ENCODE peak calls at places on chromosomes 3 and 15, in four cellular contexts. One of them, this sample, is unnamed.

GRCh38 chr3:166071-166470 is 30.5 kb upstream of the CHL1 start:
- DNase-seq in naive thymus-derived CD8-positive, alpha-beta T cell: no peak
- DNase-seq in A549: no peak
- DNase-seq in stimulated activated CD4-positive, alpha-beta T cell treated with anti-CD3 and anti-CD28 coated beads, Interleukin-15, amount 100 ng/mL, for 48 hours: no peak
- DNase-seq in this sample: no peak

GRCh38 chr3:149705416-149705815 is 46.9 kb downstream of the COMMD2 start:
- DNase-seq in A549: no peak
- DNase-seq in stimulated activated CD4-positive, alpha-beta T cell treated with anti-CD3 and anti-CD28 coated beads, Interleukin-15, amount 100 ng/mL, for 48 hours: no peak
- DNase-seq in naive thymus-derived CD8-positive, alpha-beta T cell: no peak
- DNase-seq in this sample: no peak

GRCh38 chr3:13049400-13049799 is 23.8 kb downstream of the IQSEC1 start:
- DNase-seq in naive thymus-derived CD8-positive, alpha-beta T cell: no peak
- DNase-seq in A549: no peak
- DNase-seq in stimulated activated CD4-positive, alpha-beta T cell treated with anti-CD3 and anti-CD28 coated beads, Interleukin-15, amount 100 ng/mL, for 48 hours: no peak
- DNase-seq in this sample: no peak

GRCh38 chr3:12158387-12159226 is at the start of gene TIMP4:
- DNase-seq in stimulated activated CD4-positive, alpha-beta T cell treated with anti-CD3 and anti-CD28 coated beads, Interleukin-15, amount 100 ng/mL, for 48 hours: no peak
- DNase-seq in naive thymus-derived CD8-positive, alpha-beta T cell: no peak
- DNase-seq in A549: peak
- DNase-seq in this sample: no peak

GRCh38 chr15:73694419-73694818 is 10.2 kb downstream of the CD276 start:
- DNase-seq in stimulated activated CD4-positive, alpha-beta T cell treated with anti-CD3 and anti-CD28 coated beads, Interleukin-15, amount 100 ng/mL, for 48 hours: no peak
- DNase-seq in A549: no peak
- DNase-seq in naive thymus-derived CD8-positive, alpha-beta T cell: no peak
- DNase-seq in this sample: no peak

GRCh38 chr3:46017720-46018119 is 9.6 kb downstream of the XCR1 start:
- DNase-seq in naive thymus-derived CD8-positive, alpha-beta T cell: no peak
- DNase-seq in A549: no peak
- DNase-seq in stimulated activated CD4-positive, alpha-beta T cell treated with anti-CD3 and anti-CD28 coated beads, Interleukin-15, amount 100 ng/mL, for 48 hours: no peak
- DNase-seq in this sample: no peak

GRCh38 chr3:30760737-30761136 is 133.7 kb downstream of the GADL1 start:
- DNase-seq in stimulated activated CD4-positive, alpha-beta T cell treated with anti-CD3 and anti-CD28 coated beads, Interleukin-15, amount 100 ng/mL, for 48 hours: no peak
- DNase-seq in A549: no peak
- DNase-seq in naive thymus-derived CD8-positive, alpha-beta T cell: no peak
- DNase-seq in this sample: no peak

GRCh38 chr3:46360904-46361303 is 7.0 kb downstream of the CCR2 start:
- DNase-seq in stimulated activated CD4-positive, alpha-beta T cell treated with anti-CD3 and anti-CD28 coated beads, Interleukin-15, amount 100 ng/mL, for 48 hours: no peak
- DNase-seq in naive thymus-derived CD8-positive, alpha-beta T cell: no peak
- DNase-seq in A549: no peak
- DNase-seq in this sample: no peak

GRCh38 chr3:116302087-116302747 is 143.1 kb downstream of the LSAMP start:
- DNase-seq in stimulated activated CD4-positive, alpha-beta T cell treated with anti-CD3 and anti-CD28 coated beads, Interleukin-15, amount 100 ng/mL, for 48 hours: no peak
- DNase-seq in naive thymus-derived CD8-positive, alpha-beta T cell: no peak
- DNase-seq in A549: no peak
- DNase-seq in this sample: no peak

GRCh38 chr15:48963524-48964113 is at the start of gene SHC4:
- DNase-seq in stimulated activated CD4-positive, alpha-beta T cell treated with anti-CD3 and anti-CD28 coated beads, Interleukin-15, amount 100 ng/mL, for 48 hours: no peak
- DNase-seq in A549: peak
- DNase-seq in naive thymus-derived CD8-positive, alpha-beta T cell: no peak
- DNase-seq in this sample: peak

GRCh38 chr15:88615303-88616107 is 5.6 kb upstream of the AEN start:
- DNase-seq in naive thymus-derived CD8-positive, alpha-beta T cell: no peak
- DNase-seq in A549: no peak
- DNase-seq in stimulated activated CD4-positive, alpha-beta T cell treated with anti-CD3 and anti-CD28 coated beads, Interleukin-15, amount 100 ng/mL, for 48 hours: no peak
- DNase-seq in this sample: no peak

GRCh38 chr3:120174811-120175210 is 80.6 kb upstream of the GSK3B start:
- DNase-seq in A549: no peak
- DNase-seq in naive thymus-derived CD8-positive, alpha-beta T cell: no peak
- DNase-seq in stimulated activated CD4-positive, alpha-beta T cell treated with anti-CD3 and anti-CD28 coated beads, Interleukin-15, amount 100 ng/mL, for 48 hours: no peak
- DNase-seq in this sample: no peak

GRCh38 chr3:193744822-193745684 is 152.0 kb downstream of the OPA1 start:
- DNase-seq in A549: no peak
- DNase-seq in naive thymus-derived CD8-positive, alpha-beta T cell: no peak
- DNase-seq in stimulated activated CD4-positive, alpha-beta T cell treated with anti-CD3 and anti-CD28 coated beads, Interleukin-15, amount 100 ng/mL, for 48 hours: no peak
- DNase-seq in this sample: no peak

GRCh38 chr15:88075102-88075501 is 181.4 kb downstream of the NTRK3 start:
- DNase-seq in naive thymus-derived CD8-positive, alpha-beta T cell: no peak
- DNase-seq in A549: no peak
- DNase-seq in stimulated activated CD4-positive, alpha-beta T cell treated with anti-CD3 and anti-CD28 coated beads, Interleukin-15, amount 100 ng/mL, for 48 hours: no peak
- DNase-seq in this sample: no peak

GRCh38 chr15:42992626-42993025 is 72.0 kb upstream of the TTBK2 start:
- DNase-seq in A549: no peak
- DNase-seq in stimulated activated CD4-positive, alpha-beta T cell treated with anti-CD3 and anti-CD28 coated beads, Interleukin-15, amount 100 ng/mL, for 48 hours: no peak
- DNase-seq in naive thymus-derived CD8-positive, alpha-beta T cell: no peak
- DNase-seq in this sample: no peak

GRCh38 chr3:170689218-170689874 is 103.5 kb upstream of the SLC7A14 start:
- DNase-seq in A549: peak
- DNase-seq in stimulated activated CD4-positive, alpha-beta T cell treated with anti-CD3 and anti-CD28 coated beads, Interleukin-15, amount 100 ng/mL, for 48 hours: no peak
- DNase-seq in naive thymus-derived CD8-positive, alpha-beta T cell: no peak
- DNase-seq in this sample: no peak

GRCh38 chr15:56919708-56920637 is 1.5 kb downstream of the TCF12 start:
- DNase-seq in stimulated activated CD4-positive, alpha-beta T cell treated with anti-CD3 and anti-CD28 coated beads, Interleukin-15, amount 100 ng/mL, for 48 hours: no peak
- DNase-seq in naive thymus-derived CD8-positive, alpha-beta T cell: no peak
- DNase-seq in A549: peak
- DNase-seq in this sample: peak

GRCh38 chr15:52150043-52150825 is 37.7 kb upstream of the BCL2L10 start:
- DNase-seq in naive thymus-derived CD8-positive, alpha-beta T cell: no peak
- DNase-seq in A549: no peak
- DNase-seq in stimulated activated CD4-positive, alpha-beta T cell treated with anti-CD3 and anti-CD28 coated beads, Interleukin-15, amount 100 ng/mL, for 48 hours: no peak
- DNase-seq in this sample: no peak

GRCh38 chr3:183099026-183099837 is at the start of gene MCCC1:
- DNase-seq in naive thymus-derived CD8-positive, alpha-beta T cell: peak
- DNase-seq in A549: peak
- DNase-seq in stimulated activated CD4-positive, alpha-beta T cell treated with anti-CD3 and anti-CD28 coated beads, Interleukin-15, amount 100 ng/mL, for 48 hours: peak
- DNase-seq in this sample: peak

GRCh38 chr3:86563358-86563970 is 427.5 kb downstream of the VGLL3 start:
- DNase-seq in stimulated activated CD4-positive, alpha-beta T cell treated with anti-CD3 and anti-CD28 coated beads, Interleukin-15, amount 100 ng/mL, for 48 hours: no peak
- DNase-seq in A549: peak
- DNase-seq in naive thymus-derived CD8-positive, alpha-beta T cell: no peak
- DNase-seq in this sample: no peak

GRCh38 chr3:170021083-170021482 is 16.7 kb upstream of the GPR160 start:
- DNase-seq in naive thymus-derived CD8-positive, alpha-beta T cell: no peak
- DNase-seq in A549: no peak
- DNase-seq in stimulated activated CD4-positive, alpha-beta T cell treated with anti-CD3 and anti-CD28 coated beads, Interleukin-15, amount 100 ng/mL, for 48 hours: no peak
- DNase-seq in this sample: no peak

GRCh38 chr3:20057612-20058180 is 17.4 kb downstream of the KAT2B start:
- DNase-seq in A549: no peak
- DNase-seq in stimulated activated CD4-positive, alpha-beta T cell treated with anti-CD3 and anti-CD28 coated beads, Interleukin-15, amount 100 ng/mL, for 48 hours: no peak
- DNase-seq in naive thymus-derived CD8-positive, alpha-beta T cell: no peak
- DNase-seq in this sample: no peak

GRCh38 chr15:60583946-60584345 is 105.0 kb upstream of the ICE2 start:
- DNase-seq in A549: peak
- DNase-seq in naive thymus-derived CD8-positive, alpha-beta T cell: no peak
- DNase-seq in stimulated activated CD4-positive, alpha-beta T cell treated with anti-CD3 and anti-CD28 coated beads, Interleukin-15, amount 100 ng/mL, for 48 hours: no peak
- DNase-seq in this sample: no peak

GRCh38 chr3:64550745-64551144 is 137.1 kb downstream of the ADAMTS9 start:
- DNase-seq in naive thymus-derived CD8-positive, alpha-beta T cell: no peak
- DNase-seq in stimulated activated CD4-positive, alpha-beta T cell treated with anti-CD3 and anti-CD28 coated beads, Interleukin-15, amount 100 ng/mL, for 48 hours: no peak
- DNase-seq in A549: no peak
- DNase-seq in this sample: no peak

GRCh38 chr15:48411971-48412591 is 80.9 kb downstream of the DUT start:
- DNase-seq in A549: no peak
- DNase-seq in naive thymus-derived CD8-positive, alpha-beta T cell: no peak
- DNase-seq in stimulated activated CD4-positive, alpha-beta T cell treated with anti-CD3 and anti-CD28 coated beads, Interleukin-15, amount 100 ng/mL, for 48 hours: no peak
- DNase-seq in this sample: no peak

This sample was measured in CD4-positive, alpha-beta memory T cell.